ENCODE peak calls at places on chromosomes 1 and 21, in four cellular contexts. Z is K562, M is SK-N-SH, N is upper lobe of left lung. S is an unnamed sample.

GRCh38 chr1:212915245-212916091 is 34.9 kb upstream of the VASH2 start:
- DNase-seq in Z (peak), M (peak), N (no peak), S (peak)

GRCh38 chr1:65265296-65266271 is 43.8 kb upstream of the DNAJC6 start:
- DNase-seq in Z (no peak), M (peak), N (no peak), S (peak)

GRCh38 chr1:90579212-90579802 is 137.8 kb downstream of the BARHL2 start:
- DNase-seq in Z (peak), M (peak), N (no peak), S (no peak)

GRCh38 chr1:38291906-38292521 is 245.4 kb upstream of the POU3F1 start:
- DNase-seq in Z (peak), M (no peak), N (no peak), S (no peak)

GRCh38 chr1:32870615-32871363 is at the start of gene FNDC5:
- DNase-seq in Z (peak), M (peak), N (no peak), S (peak)

GRCh38 chr1:235632538-235633219 is 16.9 kb downstream of the GNG4 start:
- DNase-seq in Z (no peak), M (no peak), N (no peak), S (no peak)

GRCh38 chr1:221911714-221912113 is 169.8 kb upstream of the DUSP10 start:
- DNase-seq in Z (no peak), M (no peak), N (no peak), S (no peak)

GRCh38 chr1:12556368-12556930 is 61.6 kb downstream of the DHRS3 start:
- DNase-seq in Z (peak), M (no peak), N (peak), S (peak)

GRCh38 chr1:212045981-212046380 is 10.4 kb downstream of the DTL start:
- DNase-seq in Z (no peak), M (no peak), N (no peak), S (no peak)

GRCh38 chr21:28952686-28953085 is 40.0 kb downstream of the LTN1 start:
- DNase-seq in Z (no peak), M (no peak), N (no peak), S (no peak)

GRCh38 chr1:219265026-219265515 is 91.4 kb downstream of the LYPLAL1 start:
- DNase-seq in Z (no peak), M (no peak), N (no peak), S (no peak)

GRCh38 chr1:3000214-3000613 is 21.1 kb upstream of the ACTRT2 start:
- DNase-seq in Z (no peak), M (no peak), N (no peak), S (no peak)

GRCh38 chr1:91018006-91018405 is 3.8 kb downstream of the ZNF644 start:
- DNase-seq in Z (peak), M (peak), N (no peak), S (no peak)

GRCh38 chr1:108747128-108747827 is 804 bp downstream of the STXBP3 start:
- DNase-seq in Z (peak), M (peak), N (peak), S (peak)

GRCh38 chr1:11875094-11875493 is 16.3 kb upstream of the NPPB start:
- DNase-seq in Z (no peak), M (no peak), N (no peak), S (no peak)

GRCh38 chr1:66043186-66043585 is 250.5 kb downstream of the PDE4B start:
- DNase-seq in Z (no peak), M (no peak), N (no peak), S (no peak)

GRCh38 chr1:116852367-116852766 is 57.3 kb upstream of the PTGFRN start:
- DNase-seq in Z (no peak), M (no peak), N (no peak), S (no peak)

GRCh38 chr1:111542187-111542586 is 38.8 kb upstream of the ADORA3 start:
- DNase-seq in Z (no peak), M (no peak), N (no peak), S (no peak)

GRCh38 chr21:17370750-17371325 is 142.0 kb upstream of the CXADR start:
- DNase-seq in Z (no peak), M (no peak), N (no peak), S (no peak)

GRCh38 chr1:93779540-93780121 is 98.0 kb upstream of the BCAR3 start:
- DNase-seq in Z (no peak), M (no peak), N (no peak), S (no peak)

GRCh38 chr1:201463071-201463552 is 5.9 kb downstream of the PHLDA3 start:
- DNase-seq in Z (no peak), M (peak), N (peak), S (no peak)

GRCh38 chr1:210332719-210333398 is 4.2 kb downstream of the HHAT start:
- DNase-seq in Z (no peak), M (no peak), N (no peak), S (no peak)

GRCh38 chr1:95716550-95716949 is 482.5 kb downstream of the RWDD3 start:
- DNase-seq in Z (no peak), M (no peak), N (no peak), S (no peak)

GRCh38 chr1:19462781-19463180 is 22.6 kb downstream of the CAPZB start:
- DNase-seq in Z (no peak), M (no peak), N (no peak), S (no peak)

GRCh38 chr1:115530407-115530806 is 111.4 kb upstream of the VANGL1 start:
- DNase-seq in Z (no peak), M (no peak), N (no peak), S (no peak)

GRCh38 chr1:43379476-43379875 is 10.1 kb downstream of the MED8 start:
- DNase-seq in Z (no peak), M (no peak), N (no peak), S (no peak)

GRCh38 chr1:18653375-18653774 is 22.7 kb downstream of the PAX7 start:
- DNase-seq in Z (no peak), M (no peak), N (no peak), S (no peak)

GRCh38 chr1:185869590-185869989 is 135.4 kb downstream of the HMCN1 start:
- DNase-seq in Z (no peak), M (no peak), N (no peak), S (no peak)

GRCh38 chr1:111952258-111952657 is 37.2 kb downstream of the KCND3 start:
- DNase-seq in Z (no peak), M (no peak), N (no peak), S (no peak)

GRCh38 chr21:32056791-32057190 is 184.0 kb downstream of the HUNK start:
- DNase-seq in Z (no peak), M (no peak), N (no peak), S (no peak)

GRCh38 chr1:109198745-109199144 is 15.0 kb upstream of the SARS1 start:
- DNase-seq in Z (no peak), M (no peak), N (peak), S (no peak)

GRCh38 chr1:227729144-227729880 is 5.8 kb downstream of the JMJD4 start:
- DNase-seq in Z (peak), M (peak), N (no peak), S (peak)

GRCh38 chr1:242468749-242469148 is 55.7 kb downstream of the PLD5 start:
- DNase-seq in Z (no peak), M (no peak), N (no peak), S (no peak)

GRCh38 chr1:150288382-150288781 is 5.3 kb upstream of the MRPS21 start:
- DNase-seq in Z (no peak), M (no peak), N (no peak), S (no peak)

GRCh38 chr1:65362545-65362944 is 53.2 kb downstream of the DNAJC6 start:
- DNase-seq in Z (no peak), M (no peak), N (no peak), S (no peak)

GRCh38 chr21:38831526-38832467 is 26.1 kb downstream of the ETS2 start:
- DNase-seq in Z (peak), M (no peak), N (peak), S (peak)

GRCh38 chr1:46556822-46557221 is 5.4 kb upstream of the KNCN start:
- DNase-seq in Z (no peak), M (no peak), N (no peak), S (no peak)

GRCh38 chr1:26360051-26360806 is 6.3 kb upstream of the CRYBG2 start:
- DNase-seq in Z (no peak), M (peak), N (no peak), S (no peak)

GRCh38 chr1:199272107-199272506 is 633.3 kb downstream of the PTPRC start:
- DNase-seq in Z (no peak), M (no peak), N (peak), S (no peak)
- TF ChIP-seq EP300 in Z (no peak), M (no peak), N (no peak), S (no peak)

DNA sequence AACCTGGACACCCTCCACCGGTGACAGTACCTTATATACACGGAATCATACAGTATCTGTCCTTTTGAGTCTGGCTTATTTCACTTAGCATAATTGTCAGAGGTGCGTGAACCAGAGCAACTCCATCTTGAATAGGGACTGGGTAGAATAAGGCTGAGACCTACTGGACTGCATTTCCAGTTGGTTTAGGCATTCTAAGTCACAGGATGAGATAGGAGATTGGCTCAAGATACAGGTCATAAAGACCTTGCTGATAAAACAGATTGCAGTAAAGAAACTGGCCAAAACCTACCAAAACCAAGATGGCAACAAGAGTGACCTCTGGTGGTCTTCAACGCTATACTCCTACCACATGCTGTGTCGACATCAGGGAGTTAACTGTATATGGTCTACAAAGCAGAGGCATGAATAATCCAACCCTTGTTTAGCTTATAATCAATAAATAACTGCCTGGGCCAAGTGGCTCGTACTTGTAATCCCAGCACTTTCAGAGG is 1.4 kb upstream of the FDPS start:
- DNase-seq in Z (no peak), M (no peak), N (no peak), S (no peak)
- TF ChIP-seq CTCF in Z (peak), M (peak), N (no peak), S (no peak)

DNA sequence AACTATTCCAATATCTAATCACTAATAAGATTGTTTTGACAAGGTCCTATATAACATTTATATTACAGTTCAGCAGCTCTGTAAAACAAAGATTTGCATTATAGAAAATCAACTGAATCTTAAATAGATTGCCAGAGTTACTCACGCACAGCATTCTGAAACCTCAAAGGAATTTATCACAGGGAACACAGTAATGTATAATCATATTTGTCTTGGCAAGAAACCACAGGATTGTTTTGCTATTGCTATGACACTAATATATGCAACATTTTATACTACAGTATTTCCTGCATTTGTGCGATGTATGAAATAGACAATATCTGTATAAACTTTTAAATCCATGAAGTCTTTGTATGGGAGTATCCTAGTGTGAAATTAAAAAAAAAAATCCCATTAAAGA is 101.4 kb downstream of the PLPPR5 start:
- DNase-seq in Z (no peak), M (no peak), N (no peak), S (no peak)
- TF ChIP-seq EP300 in Z (no peak), M (peak), N (no peak), S (no peak)

GRCh38 chr1:40373323-40374283 is at the start of gene SMAP2:
- DNase-seq in Z (peak), M (peak), N (peak), S (peak)
- TF ChIP-seq CTCF in Z (no peak), M (no peak), N (no peak), S (no peak)

GRCh38 chr1:179230251-179230650 is 774 bp upstream of the ABL2 start:
- DNase-seq in Z (no peak), M (peak), N (no peak), S (no peak)

GRCh38 chr1:179231923-179232322 is 2.4 kb upstream of the ABL2 start:
- DNase-seq in Z (peak), M (no peak), N (no peak), S (no peak)

GRCh38 chr1:179230721-179231120 is 1.2 kb upstream of the ABL2 start:
- DNase-seq in Z (no peak), M (no peak), N (no peak), S (no peak)

GRCh38 chr1:179228783-179229213 is 679 bp downstream of the ABL2 start:
- DNase-seq in Z (peak), M (peak), N (peak), S (peak)

DNA sequence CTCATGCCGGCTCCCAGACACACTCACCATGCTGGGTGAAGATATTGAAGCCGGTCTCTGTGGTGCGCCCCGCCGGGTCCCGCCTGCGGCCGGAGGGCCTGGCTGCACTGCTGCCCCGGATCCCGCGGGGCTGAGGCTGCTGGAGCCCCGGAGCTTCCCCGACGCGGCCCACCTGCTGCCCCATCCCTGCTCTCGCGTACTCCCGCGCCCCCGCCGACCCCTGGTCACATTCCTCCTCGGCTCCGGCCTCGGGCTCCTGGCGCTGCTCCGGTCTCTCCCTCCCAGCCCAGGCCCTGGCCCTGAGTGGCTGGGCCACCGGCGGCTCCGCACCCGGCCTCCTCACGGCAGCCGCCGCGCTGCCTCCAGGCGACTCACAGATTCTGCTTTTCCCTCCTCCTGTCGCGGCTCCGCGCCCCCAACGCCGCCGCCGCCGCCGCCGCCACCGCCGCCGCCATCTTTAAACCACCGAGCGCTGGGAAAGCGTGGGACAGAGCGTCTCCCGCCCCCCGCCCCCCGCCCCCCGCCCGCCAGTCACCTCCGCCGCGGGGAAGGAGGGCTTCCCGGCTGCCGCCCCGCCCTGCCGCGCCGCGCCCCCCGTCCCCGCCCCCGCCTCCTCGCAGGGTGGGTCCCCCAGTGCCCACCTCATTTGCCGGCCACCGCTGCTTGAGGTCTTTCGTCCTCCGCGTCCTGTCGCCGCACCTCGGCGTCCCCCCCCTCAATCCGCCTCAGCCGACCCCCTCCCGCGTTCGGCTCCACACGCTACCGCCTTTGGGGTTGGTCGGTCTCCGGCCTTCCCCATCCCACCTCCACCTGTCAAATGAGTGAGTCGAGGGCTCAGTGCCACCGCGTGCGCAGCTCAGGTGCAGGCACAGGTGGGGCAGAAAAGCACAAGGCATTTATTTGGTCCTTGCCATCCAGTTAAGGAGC is at the start of gene ABL2:
- DNase-seq in Z (peak), M (peak), N (peak), S (peak)
- TF ChIP-seq EP300 in Z (no peak), M (peak), N (no peak), S (no peak)

GRCh38 chr1:6601049-6601864 is 1.4 kb downstream of the KLHL21 start:
- DNase-seq in Z (peak), M (peak), N (peak), S (peak)
- TF ChIP-seq CTCF in Z (no peak), M (no peak), N (no peak), S (no peak)

GRCh38 chr1:53583903-53584210 is 124.7 kb downstream of the DMRTB1 start:
- DNase-seq in Z (no peak), M (no peak), N (peak), S (no peak)

GRCh38 chr1:53580739-53581475 is 121.7 kb downstream of the DMRTB1 start:
- DNase-seq in Z (no peak), M (no peak), N (no peak), S (no peak)

GRCh38 chr1:53581476-53581875 is 122.3 kb downstream of the DMRTB1 start:
- DNase-seq in Z (no peak), M (no peak), N (no peak), S (no peak)

GRCh38 chr1:53583021-53583902 is 124.1 kb downstream of the DMRTB1 start:
- DNase-seq in Z (no peak), M (no peak), N (no peak), S (no peak)

DNA sequence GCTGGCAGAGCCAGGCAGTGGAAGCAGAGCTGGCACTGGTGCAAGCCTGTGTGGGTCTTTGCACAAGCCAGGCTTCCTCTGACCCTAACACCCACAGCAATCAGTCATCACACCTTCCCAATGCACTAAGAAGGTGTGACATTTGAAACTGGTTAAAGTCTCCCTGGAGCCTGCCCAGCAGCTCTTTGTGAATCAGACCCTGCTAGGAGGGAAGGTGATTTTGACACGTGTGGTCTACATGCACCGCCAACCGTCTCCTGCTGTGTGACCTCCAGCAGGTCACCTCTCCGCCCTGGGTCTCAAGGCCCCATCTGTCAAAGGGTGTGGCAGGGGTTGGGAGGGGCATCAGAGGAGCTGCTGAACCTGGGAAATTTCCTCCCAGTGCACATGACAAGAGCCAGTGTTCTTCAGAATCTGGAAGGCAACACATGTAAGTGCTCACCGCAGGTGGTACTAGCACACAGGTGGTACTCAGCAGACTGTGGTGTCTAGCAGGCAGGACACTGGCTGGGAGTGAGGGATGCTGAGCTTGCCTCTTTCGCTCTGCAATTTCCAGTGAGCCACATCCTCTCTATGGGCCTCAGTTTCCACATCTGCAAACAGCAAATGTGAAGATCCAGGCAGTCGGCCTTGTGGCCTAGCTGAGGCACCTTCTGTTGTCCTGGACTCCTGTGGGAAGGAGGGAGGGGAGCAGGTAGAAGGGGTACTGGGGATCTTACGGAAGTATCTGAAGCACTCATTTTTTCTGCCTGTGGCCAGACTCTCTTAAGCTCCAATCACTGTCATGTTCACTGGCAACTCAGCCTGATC is 123.2 kb downstream of the DMRTB1 start:
- DNase-seq in Z (peak), M (no peak), N (no peak), S (no peak)
- TF ChIP-seq EP300 in Z (no peak), M (no peak), N (no peak), S (no peak)

GRCh38 chr1:175481126-175482071 is 262.0 kb downstream of the TNR start:
- DNase-seq in Z (peak), M (no peak), N (no peak), S (no peak)
- TF ChIP-seq CTCF in Z (peak), M (peak), N (peak), S (no peak)